ENCODE peak calls at places on chromosome 16, in ten cellular contexts. One of them, this sample, is unnamed.

GRCh38 chr16:27252206-27252585 is 16.4 kb downstream of the NSMCE1 start:
- DNase-seq in left ventricle myocardium inferior: no peak
- DNase-seq in thoracic aorta: no peak
- DNase-seq in psoas muscle: no peak
- DNase-seq in hepatocyte: no peak
- DNase-seq in tibial nerve: no peak
- DNase-seq in testis: no peak
- DNase-seq in endothelial cell of umbilical vein: no peak
- DNase-seq in body of pancreas: no peak
- DNase-seq in CD4-positive, alpha-beta memory T cell: no peak
- DNase-seq in this sample: no peak

GRCh38 chr16:30951785-30952184 is 2.9 kb downstream of the ORAI3 start:
- DNase-seq in left ventricle myocardium inferior: peak; percentile 69
- DNase-seq in thoracic aorta: no peak
- DNase-seq in psoas muscle: peak; percentile 81
- DNase-seq in hepatocyte: no peak
- DNase-seq in tibial nerve: peak; percentile 73
- DNase-seq in testis: peak; percentile 84
- DNase-seq in endothelial cell of umbilical vein: peak; percentile 67
- DNase-seq in body of pancreas: peak; percentile 58
- DNase-seq in CD4-positive, alpha-beta memory T cell: no peak
- DNase-seq in this sample: no peak

GRCh38 chr16:84806256-84806889 is 13.4 kb upstream of the CRISPLD2 start:
- DNase-seq in left ventricle myocardium inferior: peak; percentile 52
- DNase-seq in thoracic aorta: no peak
- DNase-seq in psoas muscle: peak; percentile 77
- DNase-seq in hepatocyte: peak; percentile 50
- DNase-seq in tibial nerve: no peak
- DNase-seq in testis: peak; percentile 35
- DNase-seq in endothelial cell of umbilical vein: peak; percentile 80
- DNase-seq in body of pancreas: no peak
- DNase-seq in CD4-positive, alpha-beta memory T cell: no peak
- DNase-seq in this sample: no peak

GRCh38 chr16:53872248-53873221 is 168.6 kb downstream of the FTO start:
- DNase-seq in left ventricle myocardium inferior: no peak
- DNase-seq in thoracic aorta: no peak
- DNase-seq in psoas muscle: no peak
- DNase-seq in hepatocyte: no peak
- DNase-seq in tibial nerve: no peak
- DNase-seq in testis: no peak
- DNase-seq in endothelial cell of umbilical vein: no peak
- DNase-seq in body of pancreas: no peak
- DNase-seq in CD4-positive, alpha-beta memory T cell: no peak
- DNase-seq in this sample: no peak

GRCh38 chr16:87850009-87851006 is 19.0 kb downstream of the SLC7A5 start:
- DNase-seq in left ventricle myocardium inferior: peak; percentile 60
- DNase-seq in thoracic aorta: no peak
- DNase-seq in psoas muscle: peak; percentile 87
- DNase-seq in hepatocyte: peak; percentile 79
- DNase-seq in tibial nerve: no peak
- DNase-seq in testis: peak; percentile 73
- DNase-seq in endothelial cell of umbilical vein: peak; percentile 51
- DNase-seq in body of pancreas: peak; percentile 73
- DNase-seq in CD4-positive, alpha-beta memory T cell: peak; percentile 78
- DNase-seq in this sample: no peak

GRCh38 chr16:4498546-4499195 is 22.5 kb downstream of the HMOX2 start:
- DNase-seq in left ventricle myocardium inferior: no peak
- DNase-seq in thoracic aorta: no peak
- DNase-seq in psoas muscle: no peak
- DNase-seq in hepatocyte: no peak
- DNase-seq in tibial nerve: no peak
- DNase-seq in testis: no peak
- DNase-seq in endothelial cell of umbilical vein: no peak
- DNase-seq in body of pancreas: no peak
- DNase-seq in CD4-positive, alpha-beta memory T cell: no peak
- DNase-seq in this sample: no peak

GRCh38 chr16:8663192-8664089 is 11.0 kb upstream of the ABAT start:
- DNase-seq in left ventricle myocardium inferior: no peak
- DNase-seq in thoracic aorta: no peak
- DNase-seq in psoas muscle: no peak
- DNase-seq in hepatocyte: no peak
- DNase-seq in tibial nerve: no peak
- DNase-seq in testis: no peak
- DNase-seq in endothelial cell of umbilical vein: no peak
- DNase-seq in body of pancreas: no peak
- DNase-seq in CD4-positive, alpha-beta memory T cell: no peak
- DNase-seq in this sample: no peak

GRCh38 chr16:69741519-69741918 is 13.2 kb downstream of the NOB1 start:
- DNase-seq in left ventricle myocardium inferior: no peak
- DNase-seq in thoracic aorta: no peak
- DNase-seq in psoas muscle: no peak
- DNase-seq in hepatocyte: no peak
- DNase-seq in tibial nerve: no peak
- DNase-seq in testis: no peak
- DNase-seq in endothelial cell of umbilical vein: no peak
- DNase-seq in body of pancreas: no peak
- DNase-seq in CD4-positive, alpha-beta memory T cell: no peak
- DNase-seq in this sample: no peak

GRCh38 chr16:1706386-1707192 is 594 bp downstream of the MAPK8IP3 start:
- DNase-seq in left ventricle myocardium inferior: no peak
- DNase-seq in thoracic aorta: no peak
- DNase-seq in psoas muscle: no peak
- DNase-seq in hepatocyte: peak; percentile 62
- DNase-seq in tibial nerve: no peak
- DNase-seq in testis: no peak
- DNase-seq in endothelial cell of umbilical vein: no peak
- DNase-seq in body of pancreas: no peak
- DNase-seq in CD4-positive, alpha-beta memory T cell: peak; percentile 36
- DNase-seq in this sample: no peak

GRCh38 chr16:89473791-89474414 is 16.5 kb downstream of the ANKRD11 start:
- DNase-seq in left ventricle myocardium inferior: no peak
- DNase-seq in thoracic aorta: no peak
- DNase-seq in psoas muscle: peak; percentile 35
- DNase-seq in hepatocyte: no peak
- DNase-seq in tibial nerve: no peak
- DNase-seq in testis: no peak
- DNase-seq in endothelial cell of umbilical vein: no peak
- DNase-seq in body of pancreas: no peak
- DNase-seq in CD4-positive, alpha-beta memory T cell: no peak
- DNase-seq in this sample: peak; percentile 64

GRCh38 chr16:68490829-68491575 is 42.7 kb upstream of the SMPD3 start:
- DNase-seq in left ventricle myocardium inferior: no peak
- DNase-seq in thoracic aorta: no peak
- DNase-seq in psoas muscle: no peak
- DNase-seq in hepatocyte: peak; percentile 87
- DNase-seq in tibial nerve: no peak
- DNase-seq in testis: no peak
- DNase-seq in endothelial cell of umbilical vein: no peak
- DNase-seq in body of pancreas: peak; percentile 91
- DNase-seq in CD4-positive, alpha-beta memory T cell: no peak
- DNase-seq in this sample: peak; percentile 96

GRCh38 chr16:57871457-57871856 is 69.2 kb upstream of the KIFC3 start:
- DNase-seq in left ventricle myocardium inferior: no peak
- DNase-seq in thoracic aorta: no peak
- DNase-seq in psoas muscle: no peak
- DNase-seq in hepatocyte: no peak
- DNase-seq in tibial nerve: no peak
- DNase-seq in testis: no peak
- DNase-seq in endothelial cell of umbilical vein: peak; percentile 40
- DNase-seq in body of pancreas: no peak
- DNase-seq in CD4-positive, alpha-beta memory T cell: no peak
- DNase-seq in this sample: no peak

DNA sequence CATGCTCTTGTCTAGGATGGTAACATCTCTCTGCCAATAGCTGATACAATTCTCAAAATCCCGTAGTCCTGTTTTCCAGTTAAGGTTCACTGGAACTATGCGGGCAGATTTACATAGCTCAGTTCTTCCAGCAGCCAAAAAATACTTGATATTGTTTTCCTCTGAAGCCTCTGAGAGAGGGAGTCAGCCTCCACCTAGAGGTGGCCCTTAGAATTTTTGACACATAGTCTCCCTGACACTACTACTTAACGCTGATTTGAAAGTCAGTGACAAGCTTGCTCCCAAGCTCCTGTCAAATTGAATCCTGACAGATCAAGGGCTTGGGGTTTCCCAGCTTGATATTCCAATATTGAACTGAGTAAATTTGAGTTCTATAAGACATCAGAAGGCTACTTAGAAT is 1780.1 kb downstream of the TP53TG3F start:
- DNase-seq in left ventricle myocardium inferior: no peak
- DNase-seq in thoracic aorta: no peak
- DNase-seq in psoas muscle: no peak
- DNase-seq in hepatocyte: no peak
- DNase-seq in tibial nerve: no peak
- DNase-seq in testis: no peak
- DNase-seq in endothelial cell of umbilical vein: no peak
- DNase-seq in body of pancreas: no peak
- DNase-seq in CD4-positive, alpha-beta memory T cell: no peak
- DNase-seq in this sample: no peak
- H3K9me3 ChIP-seq in left ventricle myocardium inferior: no peaks in the 10 kb centered on the region
- H3K9me3 ChIP-seq in thoracic aorta: no peaks in the 10 kb centered on the region
- H3K9me3 ChIP-seq in psoas muscle: no peaks in the 10 kb centered on the region
- H3K9me3 ChIP-seq in hepatocyte: no peaks in the 10 kb centered on the region
- H3K9me3 ChIP-seq in tibial nerve: no peaks in the 10 kb centered on the region
- H3K9me3 ChIP-seq in testis: no peaks in the 10 kb centered on the region
- H3K9me3 ChIP-seq in endothelial cell of umbilical vein: peaks cover 7% of the 10 kb centered on the region
- H3K9me3 ChIP-seq in body of pancreas: no peaks in the 10 kb centered on the region
- H3K9me3 ChIP-seq in CD4-positive, alpha-beta memory T cell: no peaks in the 10 kb centered on the region
- H3K9me3 ChIP-seq in this sample: peaks cover 1% of the 10 kb centered on the region

GRCh38 chr16:35311475-35311874 is 1852.1 kb downstream of the TP53TG3F start:
- DNase-seq in left ventricle myocardium inferior: no peak
- DNase-seq in thoracic aorta: no peak
- DNase-seq in psoas muscle: no peak
- DNase-seq in hepatocyte: no peak
- DNase-seq in tibial nerve: no peak
- DNase-seq in testis: no peak
- DNase-seq in endothelial cell of umbilical vein: no peak
- DNase-seq in body of pancreas: no peak
- DNase-seq in CD4-positive, alpha-beta memory T cell: no peak
- DNase-seq in this sample: no peak

GRCh38 chr16:35310999-35311398 is 1851.6 kb downstream of the TP53TG3F start:
- DNase-seq in left ventricle myocardium inferior: no peak
- DNase-seq in thoracic aorta: no peak
- DNase-seq in psoas muscle: no peak
- DNase-seq in hepatocyte: no peak
- DNase-seq in tibial nerve: no peak
- DNase-seq in testis: no peak
- DNase-seq in endothelial cell of umbilical vein: no peak
- DNase-seq in body of pancreas: no peak
- DNase-seq in CD4-positive, alpha-beta memory T cell: no peak
- DNase-seq in this sample: no peak

GRCh38 chr16:35308674-35309073 is 1849.3 kb downstream of the TP53TG3F start:
- DNase-seq in left ventricle myocardium inferior: no peak
- DNase-seq in thoracic aorta: no peak
- DNase-seq in psoas muscle: no peak
- DNase-seq in hepatocyte: no peak
- DNase-seq in tibial nerve: no peak
- DNase-seq in testis: no peak
- DNase-seq in endothelial cell of umbilical vein: no peak
- DNase-seq in body of pancreas: no peak
- DNase-seq in CD4-positive, alpha-beta memory T cell: no peak
- DNase-seq in this sample: no peak

GRCh38 chr16:35319536-35320192 is 1860.3 kb downstream of the TP53TG3F start:
- DNase-seq in left ventricle myocardium inferior: no peak
- DNase-seq in thoracic aorta: no peak
- DNase-seq in psoas muscle: no peak
- DNase-seq in hepatocyte: no peak
- DNase-seq in tibial nerve: no peak
- DNase-seq in testis: no peak
- DNase-seq in endothelial cell of umbilical vein: no peak
- DNase-seq in body of pancreas: no peak
- DNase-seq in CD4-positive, alpha-beta memory T cell: no peak
- DNase-seq in this sample: no peak

GRCh38 chr16:35314298-35314697 is 1854.9 kb downstream of the TP53TG3F start:
- DNase-seq in left ventricle myocardium inferior: no peak
- DNase-seq in thoracic aorta: no peak
- DNase-seq in psoas muscle: no peak
- DNase-seq in hepatocyte: no peak
- DNase-seq in tibial nerve: no peak
- DNase-seq in testis: no peak
- DNase-seq in endothelial cell of umbilical vein: no peak
- DNase-seq in body of pancreas: no peak
- DNase-seq in CD4-positive, alpha-beta memory T cell: no peak
- DNase-seq in this sample: no peak
- H3K9me3 ChIP-seq in left ventricle myocardium inferior: no peaks in the 10 kb centered on the region
- H3K9me3 ChIP-seq in thoracic aorta: no peaks in the 10 kb centered on the region
- H3K9me3 ChIP-seq in psoas muscle: no peaks in the 10 kb centered on the region
- H3K9me3 ChIP-seq in hepatocyte: no peaks in the 10 kb centered on the region
- H3K9me3 ChIP-seq in tibial nerve: no peaks in the 10 kb centered on the region
- H3K9me3 ChIP-seq in testis: no peaks in the 10 kb centered on the region
- H3K9me3 ChIP-seq in endothelial cell of umbilical vein: peaks cover 2% of the 10 kb centered on the region
- H3K9me3 ChIP-seq in body of pancreas: no peaks in the 10 kb centered on the region
- H3K9me3 ChIP-seq in CD4-positive, alpha-beta memory T cell: no peaks in the 10 kb centered on the region
- H3K9me3 ChIP-seq in this sample: peaks cover 6% of the 10 kb centered on the region

DNA sequence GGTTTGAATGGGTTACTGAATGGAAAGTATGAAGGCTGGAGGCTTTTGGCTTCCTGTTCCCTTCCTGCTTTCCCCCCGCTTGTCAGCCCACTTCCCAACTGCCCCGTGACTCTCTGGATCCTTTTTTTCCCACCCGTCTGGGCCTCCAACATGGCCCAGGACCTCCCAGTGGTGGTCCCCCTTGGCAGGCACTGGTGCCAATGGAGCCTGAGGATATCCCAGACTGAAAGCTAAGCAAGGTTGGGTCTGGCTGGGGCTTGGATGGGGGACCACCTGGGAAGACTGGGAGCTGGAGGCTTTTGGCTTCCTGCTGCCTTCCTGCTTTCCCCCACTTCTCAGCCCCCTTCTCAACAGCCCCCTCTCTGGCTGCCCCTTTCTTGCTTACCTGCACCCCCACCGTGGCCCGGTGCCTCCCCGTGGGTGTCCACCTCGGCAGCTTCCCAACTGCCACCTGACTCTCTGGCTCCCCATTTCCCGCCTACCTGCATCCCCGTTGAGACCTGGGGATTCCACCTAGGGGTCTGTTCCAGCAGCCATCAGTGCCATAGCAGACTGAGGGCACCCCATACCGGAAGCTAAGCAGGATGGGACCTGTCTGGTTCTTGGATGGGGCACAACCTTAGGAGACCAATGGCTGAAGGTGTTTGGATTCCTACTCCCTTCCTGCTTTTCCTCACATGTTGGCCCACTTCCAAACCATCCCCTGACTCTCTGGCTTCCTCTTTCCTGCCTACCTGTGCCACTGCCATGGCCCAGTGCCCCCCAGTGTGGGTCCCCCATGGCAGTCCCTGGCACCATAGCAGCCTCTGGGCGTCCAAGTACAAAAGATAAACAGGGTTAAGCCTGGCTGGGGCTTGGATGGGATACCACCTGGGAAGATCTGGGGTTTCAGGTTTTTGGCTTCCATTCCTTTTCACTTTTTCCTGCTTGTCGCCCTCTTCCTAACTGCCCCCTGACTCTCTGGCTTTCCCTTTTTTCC is 2295.3 kb downstream of the TP53TG3F start:
- DNase-seq in left ventricle myocardium inferior: no peak
- DNase-seq in thoracic aorta: no peak
- DNase-seq in psoas muscle: no peak
- DNase-seq in hepatocyte: peak; percentile 2
- DNase-seq in tibial nerve: no peak
- DNase-seq in testis: no peak
- DNase-seq in endothelial cell of umbilical vein: no peak
- DNase-seq in body of pancreas: no peak
- DNase-seq in CD4-positive, alpha-beta memory T cell: no peak
- DNase-seq in this sample: no peak
- H3K9me3 ChIP-seq in left ventricle myocardium inferior: peaks cover 5% of the 10 kb centered on the region
- H3K9me3 ChIP-seq in thoracic aorta: no peaks in the 10 kb centered on the region
- H3K9me3 ChIP-seq in psoas muscle: peaks cover 8% of the 10 kb centered on the region
- H3K9me3 ChIP-seq in hepatocyte: peaks cover 1% of the 10 kb centered on the region
- H3K9me3 ChIP-seq in tibial nerve: no peaks in the 10 kb centered on the region
- H3K9me3 ChIP-seq in testis: no peaks in the 10 kb centered on the region
- H3K9me3 ChIP-seq in endothelial cell of umbilical vein: peaks cover 4% of the 10 kb centered on the region
- H3K9me3 ChIP-seq in body of pancreas: peaks cover 8% of the 10 kb centered on the region
- H3K9me3 ChIP-seq in CD4-positive, alpha-beta memory T cell: no peaks in the 10 kb centered on the region
- H3K9me3 ChIP-seq in this sample: peaks cover 6% of the 10 kb centered on the region

GRCh38 chr16:35447010-35447558 is 1987.7 kb downstream of the TP53TG3F start:
- DNase-seq in left ventricle myocardium inferior: no peak
- DNase-seq in thoracic aorta: no peak
- DNase-seq in psoas muscle: no peak
- DNase-seq in hepatocyte: no peak
- DNase-seq in tibial nerve: no peak
- DNase-seq in testis: no peak
- DNase-seq in endothelial cell of umbilical vein: no peak
- DNase-seq in body of pancreas: no peak
- DNase-seq in CD4-positive, alpha-beta memory T cell: no peak
- DNase-seq in this sample: no peak
- H3K9me3 ChIP-seq in left ventricle myocardium inferior: peaks cover 90% of the 10 kb centered on the region
- H3K9me3 ChIP-seq in thoracic aorta: peaks cover 11% of the 10 kb centered on the region
- H3K9me3 ChIP-seq in psoas muscle: peaks cover 23% of the 10 kb centered on the region
- H3K9me3 ChIP-seq in hepatocyte: peaks cover 7% of the 10 kb centered on the region
- H3K9me3 ChIP-seq in tibial nerve: peaks cover 12% of the 10 kb centered on the region
- H3K9me3 ChIP-seq in testis: no peaks in the 10 kb centered on the region
- H3K9me3 ChIP-seq in endothelial cell of umbilical vein: peaks cover 14% of the 10 kb centered on the region
- H3K9me3 ChIP-seq in body of pancreas: peaks cover 17% of the 10 kb centered on the region
- H3K9me3 ChIP-seq in CD4-positive, alpha-beta memory T cell: no peaks in the 10 kb centered on the region
- H3K9me3 ChIP-seq in this sample: peaks cover 3% of the 10 kb centered on the region

This sample was measured in small intestine.